ENCODE peak calls at places on chromosomes 3 and 15, in nine cellular contexts. S is testis, A is upper lobe of left lung, D is Peyer's patch, Q is WERI-Rb-1, H is fibroblast of mammary gland, U is A549, W is neuronal stem cell, P is AG04450. V is an unnamed sample.

GRCh38 chr3:139982404-139982803 is 47.4 kb downstream of the CLSTN2 start:
- DNase-seq in S (no peak), A (no peak), D (no peak), Q (peak; percentile 18), H (peak; percentile 6), U (no peak), W (no peak), P (no peak), V (no peak)

GRCh38 chr3:123724306-123724705 is 139.5 kb upstream of the HACD2 start:
- DNase-seq in S (no peak), A (no peak), D (no peak), Q (no peak), H (no peak), U (no peak), W (no peak), P (no peak), V (no peak)

GRCh38 chr15:101359365-101359947 is 64.4 kb upstream of the SNRPA1 start:
- DNase-seq in S (no peak), A (peak; percentile 44), D (no peak), Q (no peak), H (no peak), U (peak; percentile 31), W (no peak), P (no peak), V (no peak)

GRCh38 chr15:99104788-99105515 is at the start of gene SYNM:
- DNase-seq in S (peak; percentile 78), A (peak; percentile 93), D (peak; percentile 73), Q (peak; percentile 87), H (peak; percentile 68), U (peak; percentile 94), W (peak; percentile 82), P (no peak), V (peak; percentile 73)

GRCh38 chr3:53056442-53056841 is 10.6 kb upstream of the SFMBT1 start:
- DNase-seq in S (no peak), A (no peak), D (peak; percentile 40), Q (peak; percentile 51), H (no peak), U (no peak), W (no peak), P (no peak), V (no peak)

GRCh38 chr3:124492824-124493223 is 237.4 kb upstream of the UMPS start:
- DNase-seq in S (peak; percentile 49), A (no peak), D (peak; percentile 88), Q (peak; percentile 66), H (peak; percentile 32), U (peak; percentile 85), W (no peak), P (peak; percentile 3), V (peak; percentile 49)

GRCh38 chr3:182364723-182365650 is 428.3 kb upstream of the ATP11B start:
- DNase-seq in S (peak; percentile 21), A (no peak), D (peak; percentile 49), Q (no peak), H (no peak), U (no peak), W (no peak), P (no peak), V (no peak)

GRCh38 chr15:85752591-85752990 is 42.1 kb downstream of the KLHL25 start:
- DNase-seq in S (no peak), A (peak; percentile 77), D (peak; percentile 37), Q (no peak), H (no peak), U (no peak), W (no peak), P (no peak), V (peak; percentile 78)

GRCh38 chr3:108493862-108494261 is 16.5 kb downstream of the MYH15 start:
- DNase-seq in S (no peak), A (peak; percentile 2), D (peak; percentile 47), Q (peak; percentile 33), H (no peak), U (peak; percentile 18), W (no peak), P (no peak), V (no peak)

GRCh38 chr3:188034989-188035388 is 119.0 kb upstream of the LPP start:
- DNase-seq in S (no peak), A (no peak), D (no peak), Q (no peak), H (no peak), U (no peak), W (no peak), P (no peak), V (no peak)

GRCh38 chr3:115325539-115325938 is 178.5 kb upstream of the ZBTB20 start:
- DNase-seq in S (peak; percentile 48), A (no peak), D (no peak), Q (no peak), H (peak; percentile 59), U (no peak), W (peak; percentile 62), P (peak; percentile 21), V (no peak)

GRCh38 chr3:190322604-190323240 is 476 bp upstream of the CLDN1 start:
- DNase-seq in S (no peak), A (no peak), D (no peak), Q (no peak), H (peak; percentile 38), U (no peak), W (no peak), P (no peak), V (peak; percentile 29)

GRCh38 chr3:157647820-157648219 is 144.6 kb upstream of the VEPH1 start:
- DNase-seq in S (no peak), A (no peak), D (no peak), Q (no peak), H (no peak), U (no peak), W (no peak), P (no peak), V (no peak)

GRCh38 chr3:171283248-171284222 is 176.7 kb downstream of the TNIK start:
- DNase-seq in S (peak; percentile 25), A (no peak), D (no peak), Q (no peak), H (no peak), U (no peak), W (no peak), P (no peak), V (no peak)

GRCh38 chr3:38627956-38628355 is 21.5 kb downstream of the SCN5A start:
- DNase-seq in S (no peak), A (no peak), D (no peak), Q (peak; percentile 67), H (no peak), U (peak; percentile 37), W (peak; percentile 41), P (no peak), V (no peak)

GRCh38 chr15:77035584-77035983 is 35.3 kb downstream of the TSPAN3 start:
- DNase-seq in S (peak; percentile 12), A (no peak), D (peak; percentile 45), Q (no peak), H (no peak), U (no peak), W (no peak), P (no peak), V (no peak)

GRCh38 chr15:57334257-57334656 is 42.0 kb upstream of the CGNL1 start:
- DNase-seq in S (no peak), A (no peak), D (no peak), Q (no peak), H (peak; percentile 21), U (no peak), W (no peak), P (no peak), V (no peak)

GRCh38 chr15:27339138-27339537 is 368.2 kb downstream of the GABRG3 start:
- DNase-seq in S (no peak), A (no peak), D (no peak), Q (no peak), H (no peak), U (no peak), W (no peak), P (no peak), V (no peak)

GRCh38 chr3:39178553-39178952 is 13.8 kb downstream of the XIRP1 start:
- DNase-seq in S (no peak), A (no peak), D (peak; percentile 39), Q (no peak), H (peak; percentile 44), U (no peak), W (no peak), P (no peak), V (no peak)

GRCh38 chr3:48428863-48429415 is 947 bp downstream of the PLXNB1 start:
- DNase-seq in S (peak; percentile 65), A (no peak), D (peak; percentile 61), Q (peak; percentile 42), H (no peak), U (no peak), W (no peak), P (no peak), V (peak; percentile 53)

GRCh38 chr3:48426944-48427629 is 2.8 kb downstream of the PLXNB1 start:
- DNase-seq in S (peak; percentile 47), A (no peak), D (no peak), Q (no peak), H (no peak), U (no peak), W (no peak), P (no peak), V (no peak)

GRCh38 chr3:48428088-48428862 is 1.6 kb downstream of the PLXNB1 start:
- DNase-seq in S (no peak), A (no peak), D (peak; percentile 76), Q (no peak), H (no peak), U (peak; percentile 80), W (no peak), P (no peak), V (peak; percentile 53)

GRCh38 chr3:48426401-48426909 is 3.4 kb downstream of the PLXNB1 start:
- DNase-seq in S (no peak), A (no peak), D (no peak), Q (no peak), H (no peak), U (no peak), W (no peak), P (no peak), V (no peak)

GRCh38 chr3:48427630-48427962 is 2.3 kb downstream of the PLXNB1 start:
- DNase-seq in S (peak; percentile 46), A (no peak), D (no peak), Q (no peak), H (no peak), U (no peak), W (no peak), P (no peak), V (no peak)
- H3K4me3 ChIP-seq in S (no peak overlapping the region), A (no peak overlapping the region), D (peak overlapping the region; percentile 99), Q (no peak overlapping the region), H (no peak overlapping the region), U (no peak overlapping the region), W (peak overlapping the region; percentile 49), P (peak overlapping the region; percentile 18), V (peak overlapping the region; percentile 86)

GRCh38 chr15:92811514-92811913 is 88.6 kb upstream of the CHD2 start:
- DNase-seq in S (no peak), A (no peak), D (no peak), Q (no peak), H (no peak), U (no peak), W (no peak), P (no peak), V (no peak)
- H3K4me3 ChIP-seq in S (no peak overlapping the region), A (no peak overlapping the region), D (peak overlapping the region; percentile 14), Q (no peak overlapping the region), H (no peak overlapping the region), U (peak overlapping the region; percentile 41), W (no peak overlapping the region), P (peak overlapping the region; percentile 23), V (peak overlapping the region; percentile 67)

GRCh38 chr3:127823590-127823857 is 1.2 kb upstream of the MGLL start:
- DNase-seq in S (no peak), A (no peak), D (no peak), Q (no peak), H (no peak), U (no peak), W (no peak), P (no peak), V (no peak)
- H3K4me3 ChIP-seq in S (peak overlapping the region; percentile 79), A (no peak overlapping the region), D (peak overlapping the region; percentile 74), Q (peak overlapping the region; percentile 24), H (peak overlapping the region; percentile 35), U (peak overlapping the region; percentile 76), W (peak overlapping the region; percentile 60), P (peak overlapping the region; percentile 58), V (peak overlapping the region; percentile 81)

GRCh38 chr15:72306211-72306785 is 13.7 kb downstream of the CELF6 start:
- DNase-seq in S (no peak), A (no peak), D (peak; percentile 50), Q (peak; percentile 24), H (peak; percentile 57), U (no peak), W (no peak), P (no peak), V (no peak)
- H3K4me3 ChIP-seq in S (no peak overlapping the region), A (no peak overlapping the region), D (no peak overlapping the region), Q (no peak overlapping the region), H (no peak overlapping the region), U (no peak overlapping the region), W (no peak overlapping the region), P (no peak overlapping the region), V (no peak overlapping the region)